ENCODE peak calls at places on chromosomes 3 and 15, in four cellular contexts. J is astrocyte of the spinal cord, O is AG09309, R is transverse colon. H is an unnamed sample.

GRCh38 chr3:128726691-128727031 is 678 bp downstream of the RAB7A start:
- DNase-seq in J (peak), O (peak), R (peak), H (peak)

GRCh38 chr15:25724899-25725298 is 138.2 kb downstream of the ATP10A start:
- DNase-seq in J (no peak), O (no peak), R (no peak), H (no peak)

GRCh38 chr15:74417230-74417629 is 16.5 kb downstream of the SEMA7A start:
- DNase-seq in J (peak), O (no peak), R (no peak), H (no peak)

GRCh38 chr3:10248984-10249748 is 907 bp downstream of the TATDN2 start:
- DNase-seq in J (no peak), O (no peak), R (peak), H (peak)

GRCh38 chr15:34133511-34133910 is 31.6 kb downstream of the PGBD4 start:
- DNase-seq in J (no peak), O (no peak), R (no peak), H (no peak)

GRCh38 chr3:29427266-29428103 is 146.6 kb downstream of the RBMS3 start:
- DNase-seq in J (no peak), O (peak), R (no peak), H (no peak)

GRCh38 chr3:126034481-126035361 is 49.2 kb downstream of the SLC41A3 start:
- DNase-seq in J (no peak), O (no peak), R (no peak), H (no peak)

GRCh38 chr15:75161788-75162414 is 39.8 kb upstream of the C15orf39 start:
- DNase-seq in J (no peak), O (no peak), R (no peak), H (no peak)

GRCh38 chr3:22713936-22714335 is 489.2 kb upstream of the UBE2E2 start:
- DNase-seq in J (peak), O (peak), R (no peak), H (no peak)

GRCh38 chr3:24185738-24186384 is 240.8 kb downstream of the NR1D2 start:
- DNase-seq in J (peak), O (peak), R (peak), H (no peak)

GRCh38 chr3:173841334-173841733 is 443.8 kb downstream of the NLGN1 start:
- DNase-seq in J (no peak), O (no peak), R (no peak), H (no peak)

GRCh38 chr15:78312956-78313355 is 13.5 kb upstream of the SKIC8 start:
- DNase-seq in J (no peak), O (no peak), R (no peak), H (no peak)

GRCh38 chr3:10982782-10983181 is 9.8 kb upstream of the SLC6A1 start:
- DNase-seq in J (no peak), O (no peak), R (no peak), H (no peak)

GRCh38 chr15:37253877-37254276 is 153.5 kb upstream of the MEIS2 start:
- DNase-seq in J (peak), O (no peak), R (no peak), H (no peak)

H was measured in left colon.